ENCODE peak calls at places on chromosomes 4 and X, in eight cellular contexts. A is stimulated activated CD4-positive, alpha-beta T cell treated with anti-CD3 and anti-CD28 coated beads, Interleukin-12 subunit alpha, Interleukin-12 subunit beta, amount 100 ng/mL, for 48 hours; P is bronchial epithelial cell; U is A673; K is omental fat pad; Y is pancreas; H is adipocyte; I is fibroblast of lung. S is an unnamed sample.

GRCh38 chr4:153094435-153094834 is 109.8 kb upstream of the TRIM2 start:
- DNase-seq in A (no peak), P (no peak), U (no peak), K (no peak), Y (no peak), H (no peak), I (no peak), S (no peak)

GRCh38 chr4:10077101-10077491 is 39.5 kb downstream of the WDR1 start:
- DNase-seq in A (no peak), P (no peak), U (no peak), K (no peak), Y (peak; percentile 10), H (no peak), I (no peak), S (no peak)

GRCh38 chr4:17665852-17666251 is 51.4 kb downstream of the MED28 start:
- DNase-seq in A (no peak), P (no peak), U (no peak), K (no peak), Y (no peak), H (no peak), I (no peak), S (no peak)

GRCh38 chrX:129738466-129739308 is at the start of gene XPNPEP2:
- DNase-seq in A (no peak), P (no peak), U (peak; percentile 19), K (no peak), Y (no peak), H (peak; percentile 70), I (peak; percentile 80), S (no peak)

GRCh38 chr4:63541828-63542227 is 867.4 kb downstream of the TECRL start:
- DNase-seq in A (no peak), P (no peak), U (no peak), K (no peak), Y (no peak), H (no peak), I (no peak), S (no peak)

GRCh38 chr4:106058919-106059318 is 163.6 kb downstream of the NPNT start:
- DNase-seq in A (no peak), P (peak; percentile 39), U (no peak), K (no peak), Y (no peak), H (no peak), I (no peak), S (no peak)

GRCh38 chrX:145552643-145553042 is 265.0 kb upstream of the SLITRK2 start:
- DNase-seq in A (no peak), P (no peak), U (no peak), K (no peak), Y (no peak), H (no peak), I (peak; percentile 31), S (no peak)

GRCh38 chrX:140502491-140503229 is 2.2 kb downstream of the SOX3 start:
- DNase-seq in A (no peak), P (no peak), U (no peak), K (no peak), Y (no peak), H (peak; percentile 7), I (no peak), S (peak; percentile 1)